ENCODE peak calls at places on chromosomes 5 and 9, in nine cellular contexts. W is GM23248, U is GM23338, H is hepatocyte, A is SK-N-SH, N is PC-3, E is OCI-LY7, K is neural progenitor cell, C is MM.1S. F is an unnamed sample.
A peak's percentile ranks its signal among the peaks of the same experiment; 100 is the strongest.

GRCh38 chr9:74765572-74765971 is 122.1 kb downstream of the TRPM6 start:
- DNase-seq in W (no peak), U (no peak), H (no peak), A (no peak), N (no peak), E (no peak), K (no peak), C (no peak), F (no peak)

GRCh38 chr5:122559676-122560075 is 215.2 kb upstream of the SNX2 start:
- DNase-seq in W (no peak), U (no peak), H (no peak), A (no peak), N (no peak), E (no peak), K (no peak), C (no peak), F (no peak)

GRCh38 chr5:7422262-7422661 is 26.3 kb downstream of the ADCY2 start:
- DNase-seq in W (no peak), U (peak; percentile 61), H (no peak), A (no peak), N (no peak), E (no peak), K (peak; percentile 41), C (no peak), F (no peak)

GRCh38 chr5:42570946-42571625 is 147.8 kb downstream of the GHR start:
- DNase-seq in W (peak; percentile 48), U (no peak), H (no peak), A (no peak), N (peak; percentile 50), E (no peak), K (no peak), C (no peak), F (no peak)

GRCh38 chr5:916441-917293 is 24.0 kb downstream of the TRIP13 start:
- DNase-seq in W (no peak), U (no peak), H (no peak), A (no peak), N (no peak), E (no peak), K (no peak), C (no peak), F (no peak)

GRCh38 chr9:115291841-115292240 is 173.9 kb upstream of the TNC start:
- DNase-seq in W (peak; percentile 57), U (no peak), H (peak; percentile 55), A (no peak), N (peak; percentile 6), E (no peak), K (no peak), C (no peak), F (no peak)

GRCh38 chr9:79477241-79477830 is 94.4 kb upstream of the TLE4 start:
- DNase-seq in W (no peak), U (no peak), H (no peak), A (no peak), N (no peak), E (no peak), K (no peak), C (no peak), F (no peak)

GRCh38 chr9:120474579-120475243 is 105.3 kb downstream of the CDK5RAP2 start:
- DNase-seq in W (peak; percentile 74), U (no peak), H (no peak), A (no peak), N (no peak), E (no peak), K (no peak), C (no peak), F (no peak)

GRCh38 chr9:69476797-69477196 is 151.8 kb downstream of the ENTREP1 start:
- DNase-seq in W (no peak), U (peak; percentile 82), H (no peak), A (no peak), N (no peak), E (no peak), K (peak; percentile 22), C (no peak), F (no peak)

GRCh38 chr5:72611111-72611724 is 104.0 kb upstream of the ZNF366 start:
- DNase-seq in W (peak; percentile 90), U (peak; percentile 92), H (peak; percentile 88), A (peak; percentile 66), N (peak; percentile 69), E (peak; percentile 57), K (peak; percentile 89), C (peak; percentile 51), F (peak; percentile 48)

GRCh38 chr5:72608922-72609321 is 101.7 kb upstream of the ZNF366 start:
- DNase-seq in W (no peak), U (no peak), H (no peak), A (peak; percentile 32), N (no peak), E (no peak), K (no peak), C (no peak), F (no peak)

GRCh38 chr5:72606525-72606924 is 99.3 kb upstream of the ZNF366 start:
- DNase-seq in W (no peak), U (no peak), H (no peak), A (no peak), N (no peak), E (no peak), K (no peak), C (no peak), F (no peak)

GRCh38 chr5:72607381-72607780 is 100.2 kb upstream of the ZNF366 start:
- DNase-seq in W (no peak), U (no peak), H (no peak), A (no peak), N (no peak), E (no peak), K (no peak), C (no peak), F (no peak)

GRCh38 chr5:72608297-72608696 is 101.1 kb upstream of the ZNF366 start:
- DNase-seq in W (no peak), U (no peak), H (peak; percentile 29), A (peak; percentile 61), N (no peak), E (no peak), K (no peak), C (no peak), F (no peak)
- TF ChIP-seq EZH2phosphoT487 in W (no peak), U (no peak), H (no peak), A (no peak), N (no peak), E (no peak), K (no peak), C (no peak), F (no peak)

GRCh38 chr5:83834306-83834705 is 113.7 kb upstream of the HAPLN1 start:
- DNase-seq in W (no peak), U (no peak), H (no peak), A (no peak), N (no peak), E (no peak), K (no peak), C (no peak), F (no peak)

GRCh38 chr5:83839256-83839655 is 118.6 kb upstream of the HAPLN1 start:
- DNase-seq in W (no peak), U (no peak), H (no peak), A (no peak), N (no peak), E (no peak), K (no peak), C (no peak), F (no peak)

GRCh38 chr5:83831834-83832233 is 111.2 kb upstream of the HAPLN1 start:
- DNase-seq in W (no peak), U (no peak), H (no peak), A (no peak), N (no peak), E (no peak), K (no peak), C (no peak), F (no peak)

GRCh38 chr5:83839788-83840187 is 119.1 kb upstream of the HAPLN1 start:
- DNase-seq in W (no peak), U (no peak), H (peak; percentile 26), A (no peak), N (no peak), E (no peak), K (no peak), C (no peak), F (no peak)

DNA sequence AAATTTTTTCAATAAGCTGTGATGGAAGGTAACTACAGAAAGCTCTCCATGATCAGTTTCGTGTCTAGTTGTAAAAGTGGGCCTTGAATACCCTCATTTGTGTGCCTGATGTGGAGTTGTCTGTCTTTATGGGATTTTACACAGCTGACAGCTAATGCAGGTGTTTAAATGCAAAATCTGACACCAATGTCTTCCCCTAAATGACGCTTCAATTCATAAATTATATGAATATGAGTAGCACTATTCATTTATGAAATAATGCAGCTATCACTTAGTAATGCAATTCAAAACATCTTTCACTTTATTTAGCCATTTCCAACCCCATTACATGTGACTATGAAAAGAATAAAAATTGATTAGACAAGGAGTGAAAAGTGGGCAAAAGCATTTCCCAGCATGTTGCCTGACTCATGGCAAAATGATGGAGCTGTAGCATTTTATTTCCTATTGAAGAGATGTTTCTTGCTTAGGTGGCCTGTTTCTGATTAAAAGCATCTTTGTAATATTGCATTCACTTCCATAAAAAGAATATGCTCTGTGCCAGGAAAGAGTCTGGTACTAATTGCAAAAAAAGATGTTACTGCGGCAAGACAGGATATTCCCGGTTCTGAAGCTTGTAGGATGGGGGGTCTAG is 116.7 kb upstream of the HAPLN1 start:
- DNase-seq in W (peak; percentile 52), U (no peak), H (no peak), A (no peak), N (no peak), E (no peak), K (no peak), C (no peak), F (no peak)
- TF ChIP-seq EZH2phosphoT487 in W (no peak), U (no peak), H (no peak), A (no peak), N (no peak), E (no peak), K (no peak), C (no peak), F (no peak)

GRCh38 chr5:35849850-35850249 is 6.8 kb upstream of the IL7R start:
- DNase-seq in W (no peak), U (no peak), H (no peak), A (no peak), N (no peak), E (no peak), K (no peak), C (no peak), F (no peak)

GRCh38 chr5:35853652-35854051 is 3.0 kb upstream of the IL7R start:
- DNase-seq in W (no peak), U (no peak), H (no peak), A (no peak), N (no peak), E (no peak), K (no peak), C (no peak), F (no peak)

GRCh38 chr5:35851282-35851681 is 5.4 kb upstream of the IL7R start:
- DNase-seq in W (peak; percentile 77), U (no peak), H (no peak), A (no peak), N (peak; percentile 54), E (no peak), K (no peak), C (no peak), F (no peak)

GRCh38 chr5:35854248-35854647 is 2.4 kb upstream of the IL7R start:
- DNase-seq in W (no peak), U (no peak), H (no peak), A (no peak), N (no peak), E (no peak), K (no peak), C (no peak), F (no peak)

GRCh38 chr5:35852084-35852734 is 4.5 kb upstream of the IL7R start:
- DNase-seq in W (peak; percentile 15), U (no peak), H (no peak), A (peak; percentile 23), N (peak; percentile 22), E (peak; percentile 49), K (no peak), C (peak; percentile 68), F (no peak)
- TF ChIP-seq EZH2phosphoT487 in W (no peak), U (no peak), H (no peak), A (no peak), N (no peak), E (no peak), K (no peak), C (no peak), F (no peak)

GRCh38 chr5:171422902-171423663 is 3.6 kb downstream of the FGF18 start:
- DNase-seq in W (no peak), U (peak; percentile 35), H (no peak), A (peak; percentile 24), N (no peak), E (no peak), K (no peak), C (no peak), F (no peak)
- TF ChIP-seq EZH2phosphoT487 in W (no peak), U (no peak), H (no peak), A (no peak), N (no peak), E (no peak), K (no peak), C (no peak), F (no peak)